ENCODE peak calls at places on chromosome 14, in five cellular contexts. X, R, Z, J and P are unnamed samples.

GRCh38 chr14:75141967-75142366 is 15.1 kb upstream of the NEK9 start:
- DNase-seq in X (peak; percentile 53), R (peak; percentile 80), Z (no peak), J (peak; percentile 53), P (peak; percentile 42)

GRCh38 chr14:54219281-54220121 is 177.3 kb upstream of the CDKN3 start:
- DNase-seq in X (peak; percentile 46), R (no peak), Z (no peak), J (peak; percentile 67), P (no peak)

GRCh38 chr14:102362084-102362483 is 606 bp downstream of the CINP start:
- DNase-seq in X (peak; percentile 65), R (peak; percentile 29), Z (no peak), J (peak; percentile 31), P (no peak)

GRCh38 chr14:90580381-90581335 is 183.8 kb downstream of the CALM1 start:
- DNase-seq in X (no peak), R (peak; percentile 52), Z (no peak), J (no peak), P (no peak)

GRCh38 chr14:29930283-29930682 is 2.6 kb upstream of the PRKD1 start:
- DNase-seq in X (peak; percentile 50), R (peak; percentile 62), Z (no peak), J (peak; percentile 70), P (peak; percentile 70)

GRCh38 chr14:51119411-51120051 is 24.6 kb upstream of the TRIM9 start:
- DNase-seq in X (no peak), R (no peak), Z (no peak), J (no peak), P (no peak)

GRCh38 chr14:93014038-93015023 is 91.4 kb downstream of the CHGA start:
- DNase-seq in X (no peak), R (no peak), Z (no peak), J (no peak), P (no peak)

GRCh38 chr14:53304726-53305381 is 151.7 kb upstream of the DDHD1 start:
- DNase-seq in X (peak; percentile 18), R (peak; percentile 57), Z (no peak), J (peak; percentile 62), P (peak; percentile 27)

GRCh38 chr14:51513281-51513680 is 138.4 kb upstream of the FRMD6 start:
- DNase-seq in X (no peak), R (no peak), Z (no peak), J (peak; percentile 70), P (peak; percentile 59)

GRCh38 chr14:54220122-54220691 is 176.6 kb upstream of the CDKN3 start:
- DNase-seq in X (no peak), R (no peak), Z (no peak), J (no peak), P (peak; percentile 37)

GRCh38 chr14:24179961-24180726 is 8.3 kb downstream of the REC8 start:
- DNase-seq in X (peak; percentile 88), R (peak; percentile 69), Z (no peak), J (peak; percentile 85), P (peak; percentile 91)

GRCh38 chr14:68811161-68811560 is 18.3 kb upstream of the ZFP36L1 start:
- DNase-seq in X (no peak), R (no peak), Z (peak; percentile 85), J (no peak), P (no peak)

GRCh38 chr14:100902295-100902694 is 1.2 kb downstream of the RTL1 start:
- DNase-seq in X (no peak), R (no peak), Z (no peak), J (no peak), P (no peak)

GRCh38 chr14:97408937-97409860 is 612.0 kb downstream of the VRK1 start:
- DNase-seq in X (no peak), R (no peak), Z (peak; percentile 53), J (no peak), P (no peak)

GRCh38 chr14:33848706-33849454 is 102.0 kb downstream of the EGLN3 start:
- DNase-seq in X (peak; percentile 57), R (peak; percentile 67), Z (no peak), J (peak; percentile 30), P (peak; percentile 91)

GRCh38 chr14:36020120-36021029 is 156.1 kb downstream of the PTCSC3 start:
- DNase-seq in X (no peak), R (no peak), Z (no peak), J (no peak), P (no peak)

GRCh38 chr14:79544671-79545070 is 666.6 kb downstream of the DIO2 start:
- DNase-seq in X (peak; percentile 67), R (peak; percentile 68), Z (no peak), J (peak; percentile 59), P (peak; percentile 83)